ENCODE peak calls at places on chromosomes 13 and 19, in four cellular contexts. One of them, this sample, is unnamed.
A peak's percentile ranks its signal among the peaks of the same experiment; 100 is the strongest.

GRCh38 chr19:19105365-19106060 is 32.8 kb downstream of the TMEM161A start:
- DNase-seq in K562: peak; percentile 93
- DNase-seq in A549: peak; percentile 72
- DNase-seq in H1: peak; percentile 88
- DNase-seq in this sample: peak; percentile 13

GRCh38 chr19:13827656-13828055 is 32.4 kb downstream of the ZSWIM4 start:
- DNase-seq in H1: no peak
- DNase-seq in K562: no peak
- DNase-seq in A549: peak; percentile 28
- DNase-seq in this sample: no peak

GRCh38 chr19:53004242-53004641 is 9.5 kb upstream of the ERVV-1 start:
- DNase-seq in H1: no peak
- DNase-seq in K562: no peak
- DNase-seq in A549: no peak
- DNase-seq in this sample: no peak

GRCh38 chr19:862529-863304 is 3.3 kb downstream of the CFD start:
- DNase-seq in A549: peak; percentile 64
- DNase-seq in K562: peak; percentile 82
- DNase-seq in H1: peak; percentile 98
- DNase-seq in this sample: peak; percentile 12

GRCh38 chr19:8654591-8655339 is 24.3 kb downstream of the NFILZ start:
- DNase-seq in A549: peak; percentile 69
- DNase-seq in K562: peak; percentile 82
- DNase-seq in H1: peak; percentile 87
- DNase-seq in this sample: no peak

GRCh38 chr13:93660664-93661063 is 434.1 kb downstream of the GPC6 start:
- DNase-seq in H1: no peak
- DNase-seq in A549: no peak
- DNase-seq in K562: no peak
- DNase-seq in this sample: no peak

GRCh38 chr13:109785141-109785891 is 1.1 kb downstream of the IRS2 start:
- DNase-seq in A549: peak; percentile 62
- DNase-seq in K562: no peak
- DNase-seq in H1: peak; percentile 66
- DNase-seq in this sample: no peak

GRCh38 chr13:114225610-114226009 is 9.1 kb upstream of the CDC16 start:
- DNase-seq in A549: no peak
- DNase-seq in K562: no peak
- DNase-seq in H1: no peak
- DNase-seq in this sample: no peak

GRCh38 chr19:54739587-54740497 is 1.5 kb downstream of the KIR2DL3 start:
- DNase-seq in K562: no peak
- DNase-seq in A549: no peak
- DNase-seq in H1: no peak
- DNase-seq in this sample: no peak

GRCh38 chr13:22092791-22093545 is 422.1 kb downstream of the FGF9 start:
- DNase-seq in K562: no peak
- DNase-seq in H1: no peak
- DNase-seq in A549: no peak
- DNase-seq in this sample: no peak

GRCh38 chr19:44800461-44800860 is 8.4 kb upstream of the BCAM start:
- DNase-seq in H1: peak; percentile 99
- DNase-seq in K562: peak; percentile 92
- DNase-seq in A549: peak; percentile 89
- DNase-seq in this sample: peak; percentile 34

GRCh38 chr19:3073159-3073563 is 10.9 kb upstream of the TLE5 start:
- DNase-seq in H1: no peak
- DNase-seq in K562: peak; percentile 87
- DNase-seq in A549: peak; percentile 58
- DNase-seq in this sample: no peak

GRCh38 chr19:40284501-40285352 is at the start of gene AKT2:
- DNase-seq in K562: peak; percentile 95
- DNase-seq in A549: no peak
- DNase-seq in H1: peak; percentile 98
- DNase-seq in this sample: peak; percentile 48

GRCh38 chr13:93927431-93927830 is 552.1 kb downstream of the DCT start:
- DNase-seq in A549: no peak
- DNase-seq in H1: no peak
- DNase-seq in K562: no peak
- DNase-seq in this sample: no peak

GRCh38 chr13:97316390-97316789 is 94.3 kb downstream of the MBNL2 start:
- DNase-seq in K562: no peak
- DNase-seq in H1: no peak
- DNase-seq in A549: no peak
- DNase-seq in this sample: no peak

GRCh38 chr13:94558721-94559120 is 37.2 kb downstream of the TGDS start:
- DNase-seq in H1: no peak
- DNase-seq in A549: peak; percentile 6
- DNase-seq in K562: no peak
- DNase-seq in this sample: no peak

GRCh38 chr19:52444506-52444905 is 8.8 kb upstream of the ZNF578 start:
- DNase-seq in A549: no peak
- DNase-seq in K562: no peak
- DNase-seq in H1: no peak
- DNase-seq in this sample: no peak

GRCh38 chr19:38707512-38708114 is 36.7 kb downstream of the CAPN12 start:
- DNase-seq in A549: no peak
- DNase-seq in H1: no peak
- DNase-seq in K562: no peak
- DNase-seq in this sample: no peak

GRCh38 chr13:66996503-66996902 is 233.6 kb downstream of the PCDH9 start:
- DNase-seq in K562: no peak
- DNase-seq in H1: no peak
- DNase-seq in A549: no peak
- DNase-seq in this sample: no peak

GRCh38 chr13:48626077-48626449 is 27.7 kb upstream of the CYSLTR2 start:
- DNase-seq in H1: no peak
- DNase-seq in A549: no peak
- DNase-seq in K562: no peak
- DNase-seq in this sample: no peak

GRCh38 chr13:31674056-31674455 is 65.3 kb upstream of the RXFP2 start:
- DNase-seq in K562: no peak
- DNase-seq in A549: no peak
- DNase-seq in H1: no peak
- DNase-seq in this sample: no peak

GRCh38 chr19:17862711-17863519 is 3.2 kb downstream of the RPL18A start:
- DNase-seq in H1: no peak
- DNase-seq in A549: no peak
- DNase-seq in K562: peak; percentile 3
- DNase-seq in this sample: no peak

GRCh38 chr19:58007285-58007684 is 4.7 kb upstream of the ZNF606 start:
- DNase-seq in H1: no peak
- DNase-seq in K562: no peak
- DNase-seq in A549: peak; percentile 42
- DNase-seq in this sample: no peak
- TF ChIP-seq CTCF in H1: peak; percentile 55
- TF ChIP-seq CTCF in K562: peak; percentile 12
- TF ChIP-seq CTCF in A549: no peak
- TF ChIP-seq CTCF in this sample: no peak

DNA sequence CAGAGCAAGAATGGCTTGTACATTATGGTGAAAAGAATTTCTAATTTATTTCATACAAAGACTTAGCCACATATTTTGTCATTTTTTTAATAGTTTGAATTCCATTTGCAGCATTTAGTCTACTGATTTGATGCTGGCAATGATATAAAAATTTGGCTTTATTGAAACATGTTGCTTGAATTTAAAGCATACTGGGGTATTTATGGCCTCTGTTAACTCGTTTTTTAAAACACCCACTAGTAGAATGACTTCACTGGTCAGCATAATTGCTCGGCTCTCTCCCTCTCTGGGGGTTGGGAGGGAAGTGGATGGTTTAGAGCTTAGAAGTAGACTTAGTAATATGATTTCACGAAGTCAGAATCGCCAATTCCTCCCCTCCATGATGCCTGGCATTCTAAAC is 354.9 kb upstream of the HTR2A start:
- DNase-seq in A549: no peak
- DNase-seq in H1: no peak
- DNase-seq in K562: no peak
- DNase-seq in this sample: no peak
- TF ChIP-seq KDM1A in A549: no peak
- TF ChIP-seq KDM1A in H1: no peak
- TF ChIP-seq KDM1A in K562: no peak
- TF ChIP-seq KDM1A in this sample: no peak

GRCh38 chr19:32350492-32350891 is 5.1 kb downstream of the ZNF507 start:
- DNase-seq in A549: peak; percentile 38
- DNase-seq in K562: no peak
- DNase-seq in H1: no peak
- DNase-seq in this sample: no peak

GRCh38 chr19:32349724-32350475 is 4.5 kb downstream of the ZNF507 start:
- DNase-seq in K562: no peak
- DNase-seq in A549: no peak
- DNase-seq in H1: no peak
- DNase-seq in this sample: no peak

GRCh38 chr19:32343550-32344262 is 1.7 kb upstream of the ZNF507 start:
- DNase-seq in A549: peak; percentile 46
- DNase-seq in K562: no peak
- DNase-seq in H1: no peak
- DNase-seq in this sample: no peak

GRCh38 chr19:32345261-32346207 is at the start of gene ZNF507:
- DNase-seq in A549: peak; percentile 92
- DNase-seq in K562: peak; percentile 98
- DNase-seq in H1: peak; percentile 95
- DNase-seq in this sample: no peak

GRCh38 chr19:32346901-32347300 is 1.5 kb downstream of the ZNF507 start:
- DNase-seq in K562: no peak
- DNase-seq in H1: no peak
- DNase-seq in A549: no peak
- DNase-seq in this sample: no peak
- TF ChIP-seq RAD21 in K562: no peak
- TF ChIP-seq RAD21 in H1: no peak
- TF ChIP-seq RAD21 in A549: no peak
- TF ChIP-seq RAD21 in this sample: no peak

GRCh38 chr13:71240906-71241305 is 626.1 kb downstream of the DACH1 start:
- DNase-seq in K562: no peak
- DNase-seq in A549: no peak
- DNase-seq in H1: no peak
- DNase-seq in this sample: no peak
- TF ChIP-seq CTCF in K562: no peak
- TF ChIP-seq CTCF in A549: no peak
- TF ChIP-seq CTCF in H1: peak; percentile 50
- TF ChIP-seq CTCF in this sample: peak; percentile 52

GRCh38 chr19:35349614-35350521 is 2.2 kb downstream of the FFAR1 start:
- DNase-seq in A549: no peak
- DNase-seq in K562: no peak
- DNase-seq in H1: peak; percentile 34
- DNase-seq in this sample: no peak
- TF ChIP-seq KDM1A in A549: no peak
- TF ChIP-seq KDM1A in K562: no peak
- TF ChIP-seq KDM1A in H1: no peak
- TF ChIP-seq KDM1A in this sample: no peak

This sample was measured in GM12878.